ENCODE peak calls at places on chromosomes 4 and X, in four cellular contexts. B is H9, A is IMR-90, G is H1. C is an unnamed sample.

GRCh38 chrX:40006025-40007017 is 91.4 kb downstream of the BCOR start:
- DNase-seq in B (peak), A (no peak), G (peak), C (peak)

GRCh38 chr4:138677212-138677611 is 338.4 kb upstream of the NOCT start:
- DNase-seq in B (no peak), A (no peak), G (no peak), C (no peak)

GRCh38 chr4:151045907-151046306 is 30.8 kb upstream of the LRBA start:
- DNase-seq in B (peak), A (no peak), G (peak), C (peak)

GRCh38 chrX:40849906-40850672 is 114.7 kb upstream of the MED14 start:
- DNase-seq in B (no peak), A (peak), G (no peak), C (no peak)

GRCh38 chr4:86942185-86942666 is 7.4 kb downstream of the AFF1 start:
- DNase-seq in B (no peak), A (peak), G (no peak), C (no peak)

GRCh38 chr4:124432500-124432899 is 280.0 kb downstream of the ANKRD50 start:
- DNase-seq in B (no peak), A (peak), G (no peak), C (no peak)

GRCh38 chr4:55758081-55758480 is 61.5 kb upstream of the EXOC1L start:
- DNase-seq in B (no peak), A (no peak), G (no peak), C (no peak)

GRCh38 chrX:40245411-40246140 is 147.8 kb upstream of the BCOR start:
- DNase-seq in B (no peak), A (no peak), G (no peak), C (no peak)

GRCh38 chrX:122113376-122113775 is 1066.0 kb downstream of the GLUD2 start:
- DNase-seq in B (peak), A (no peak), G (peak), C (peak)

GRCh38 chr4:77852892-77853495 is 9.6 kb upstream of the MRPL1 start:
- DNase-seq in B (no peak), A (no peak), G (no peak), C (no peak)

GRCh38 chr4:94653095-94653649 is 104.6 kb upstream of the BMPR1B start:
- DNase-seq in B (no peak), A (no peak), G (no peak), C (peak)

GRCh38 chrX:116289592-116289991 is 119.0 kb downstream of the AGTR2 start:
- DNase-seq in B (no peak), A (no peak), G (no peak), C (no peak)

GRCh38 chr4:82201805-82202636 is 171.8 kb downstream of the HNRNPD start:
- DNase-seq in B (peak), A (peak), G (peak), C (peak)

GRCh38 chrX:97026406-97026805 is 142.7 kb downstream of the RPA4 start:
- DNase-seq in B (no peak), A (peak), G (no peak), C (peak)

GRCh38 chrX:12497832-12498591 is 293.2 kb upstream of the PRPS2 start:
- DNase-seq in B (peak), A (no peak), G (peak), C (peak)

GRCh38 chr4:147831452-147832192 is 99.7 kb downstream of the ARHGAP10 start:
- DNase-seq in B (no peak), A (peak), G (no peak), C (peak)

GRCh38 chr4:2254665-2255500 is 7.0 kb downstream of the MXD4 start:
- DNase-seq in B (no peak), A (no peak), G (no peak), C (no peak)

GRCh38 chr4:38424171-38424871 is 239.7 kb upstream of the KLF3 start:
- DNase-seq in B (peak), A (no peak), G (peak), C (peak)

GRCh38 chr4:1208970-1209704 is 36.8 kb upstream of the SPON2 start:
- DNase-seq in B (no peak), A (peak), G (no peak), C (no peak)

DNA sequence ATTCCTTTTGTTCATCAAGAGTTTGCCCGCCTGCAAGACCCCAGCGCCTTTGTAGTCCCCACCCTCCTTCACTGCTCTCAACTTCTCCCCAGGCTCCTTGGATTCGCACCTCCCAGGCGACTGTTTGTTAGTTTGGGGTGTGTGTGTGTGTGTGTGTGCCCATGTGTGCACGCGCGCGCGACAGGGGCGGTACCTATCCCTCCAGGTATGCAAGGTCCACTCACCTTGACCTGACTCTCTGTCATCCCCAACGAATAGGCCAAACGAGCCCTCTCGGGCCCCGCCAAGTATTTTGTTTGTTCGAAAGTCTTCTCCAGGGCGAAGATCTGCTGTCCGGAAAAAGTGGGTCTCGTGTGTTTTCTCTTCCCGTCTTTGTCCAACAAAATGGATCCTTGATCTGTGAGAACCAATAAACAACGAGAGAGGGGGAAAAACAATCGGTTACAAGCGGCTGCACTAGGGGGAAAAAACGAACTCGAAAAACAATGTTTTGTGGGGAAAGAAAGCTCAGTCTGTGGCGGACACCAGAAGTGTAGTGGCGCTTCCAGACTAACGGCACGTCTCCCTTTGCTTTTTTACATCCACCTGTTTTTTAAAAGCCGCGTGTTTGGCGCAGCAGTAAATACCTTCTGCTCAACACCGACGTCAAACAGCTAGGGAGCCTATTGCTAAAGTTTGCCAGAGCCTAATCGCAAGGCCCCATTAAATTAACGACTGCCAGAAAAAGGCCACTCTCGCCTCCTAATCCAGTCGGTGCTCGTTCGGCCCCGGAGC is 3.5 kb downstream of the NKX6-1 start:
- DNase-seq in B (peak), A (no peak), G (peak), C (no peak)
- H3K23ac ChIP-seq in B (no peak), A (no peak), G (no peak), C (no peak)

GRCh38 chrX:150410513-150410912 is 47.4 kb downstream of the MAMLD1 start:
- DNase-seq in B (no peak), A (no peak), G (no peak), C (no peak)

GRCh38 chrX:150408007-150408406 is 44.9 kb downstream of the MAMLD1 start:
- DNase-seq in B (no peak), A (no peak), G (no peak), C (no peak)

GRCh38 chrX:150408561-150408960 is 45.4 kb downstream of the MAMLD1 start:
- DNase-seq in B (no peak), A (peak), G (no peak), C (no peak)

GRCh38 chrX:150409964-150410363 is 46.8 kb downstream of the MAMLD1 start:
- DNase-seq in B (no peak), A (no peak), G (no peak), C (peak)

GRCh38 chrX:150409486-150409885 is 46.4 kb downstream of the MAMLD1 start:
- DNase-seq in B (no peak), A (no peak), G (no peak), C (no peak)
- H4K5ac ChIP-seq in B (no peak), A (no peak), G (no peak), C (no peak)

GRCh38 chr4:140643571-140644055 is 74.9 kb upstream of the UCP1 start:
- DNase-seq in B (no peak), A (no peak), G (no peak), C (no peak)
- H3K23ac ChIP-seq in B (no peak), A (no peak), G (no peak), C (no peak)

GRCh38 chrX:44012484-44013096 is 39.4 kb upstream of the NDP start:
- DNase-seq in B (no peak), A (peak), G (no peak), C (no peak)
- H4K5ac ChIP-seq in B (no peak), A (no peak), G (no peak), C (no peak)

DNA sequence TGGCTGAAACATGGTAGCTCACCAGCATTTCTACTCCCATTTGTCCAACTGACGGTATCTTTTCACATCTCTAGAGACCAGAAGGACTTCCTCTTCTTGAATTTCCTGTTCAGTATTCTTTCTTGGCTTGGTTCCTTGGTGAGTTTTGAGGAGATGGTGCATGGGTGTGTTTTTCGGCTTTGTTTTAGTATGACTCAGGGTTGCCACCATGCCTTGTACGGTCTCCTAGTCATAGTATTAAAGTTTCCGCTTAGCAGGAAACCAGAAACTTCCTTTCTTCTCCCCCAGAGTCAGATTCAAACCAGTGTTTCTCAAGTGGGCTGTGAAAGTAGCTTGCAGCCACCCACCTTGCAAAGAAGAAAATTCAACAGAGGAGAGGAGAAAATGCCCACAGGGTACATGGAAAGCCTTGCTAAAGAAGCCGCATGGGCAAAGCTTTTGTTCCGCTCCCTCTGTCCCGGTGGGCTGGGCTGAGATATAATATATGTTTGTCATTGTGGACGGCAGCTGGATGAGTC is 5.7 kb downstream of the CD99 start:
- DNase-seq in B (no peak), A (peak), G (no peak), C (no peak)
- H3K23ac ChIP-seq in B (no peak), A (no peak), G (no peak), C (no peak)

DNA sequence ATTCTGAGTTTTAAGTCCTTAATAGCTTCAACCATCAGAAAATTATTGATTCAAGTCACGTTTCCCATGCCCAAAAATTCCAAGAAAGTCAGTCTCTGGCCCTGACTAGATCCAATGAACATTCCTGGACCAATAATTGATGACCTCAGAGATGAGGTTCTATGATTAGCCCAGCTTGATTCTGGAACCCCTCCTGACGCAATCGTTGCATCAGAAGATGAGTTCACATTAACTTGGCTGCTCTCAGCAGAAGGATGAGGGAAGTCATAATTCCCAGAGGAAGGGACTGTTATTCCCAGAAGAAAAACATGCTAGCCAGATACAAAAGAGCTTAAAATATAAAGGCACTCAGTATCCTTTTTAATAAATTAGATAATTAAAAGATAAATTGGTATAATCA is 34.3 kb upstream of the CPEB2 start:
- DNase-seq in B (no peak), A (no peak), G (no peak), C (peak)
- H4K5ac ChIP-seq in B (no peak), A (no peak), G (no peak), C (no peak)